ENCODE peak calls at places on chromosomes 1 and 21, in four cellular contexts. M is IMR-90, V is ovary, A is foreskin fibroblast. S is an unnamed sample.
A peak's percentile ranks its signal among the peaks of the same experiment; 100 is the strongest.

GRCh38 chr1:4656533-4657140 is 2.2 kb downstream of the AJAP1 start:
- DNase-seq in M (no peak), V (peak; percentile 47), A (no peak), S (no peak)

GRCh38 chr1:153548722-153549695 is at the start of gene S100A3:
- DNase-seq in M (peak; percentile 91), A (peak; percentile 96), V (peak; percentile 67), S (peak; percentile 65)

GRCh38 chr1:74690909-74691308 is 17.3 kb upstream of the ERICH3 start:
- DNase-seq in V (no peak), A (no peak), M (no peak), S (no peak)

GRCh38 chr21:33949516-33950424 is 34.2 kb upstream of the ATP5PO start:
- DNase-seq in V (no peak), M (no peak), A (no peak), S (no peak)

GRCh38 chr1:232335751-232336274 is 294.1 kb downstream of the SIPA1L2 start:
- DNase-seq in A (no peak), M (no peak), V (no peak), S (no peak)

GRCh38 chr1:58909162-58909560 is 125.3 kb upstream of the JUN start:
- DNase-seq in M (peak; percentile 84), V (no peak), A (peak; percentile 91), S (peak; percentile 52)

GRCh38 chr21:41677671-41678015 is 89.2 kb downstream of the RIPK4 start:
- DNase-seq in V (no peak), M (no peak), A (no peak), S (no peak)

GRCh38 chr1:97901017-97901658 is 19.7 kb downstream of the DPYD start:
- DNase-seq in A (peak; percentile 71), V (no peak), M (peak; percentile 61), S (no peak)

GRCh38 chr1:31509124-31510072 is 66.9 kb upstream of the TINAGL1 start:
- DNase-seq in M (no peak), V (no peak), A (no peak), S (no peak)

GRCh38 chr21:17679002-17679600 is 66.4 kb upstream of the BTG3 start:
- DNase-seq in A (peak; percentile 66), M (peak; percentile 71), V (no peak), S (peak; percentile 41)

GRCh38 chr1:9183898-9184297 is 50.7 kb upstream of the H6PD start:
- DNase-seq in A (peak; percentile 35), V (no peak), M (no peak), S (no peak)

GRCh38 chr1:220278991-220279390 is 6.7 kb upstream of the RAB3GAP2 start:
- DNase-seq in V (no peak), A (no peak), M (peak; percentile 56), S (no peak)

GRCh38 chr1:228368801-228369607 is 37.6 kb downstream of the TRIM11 start:
- DNase-seq in M (peak; percentile 28), A (no peak), V (peak; percentile 36), S (no peak)

GRCh38 chr1:228369608-228370438 is 36.8 kb downstream of the TRIM11 start:
- DNase-seq in M (no peak), V (no peak), A (no peak), S (no peak)

GRCh38 chr1:228366851-228367741 is 39.5 kb downstream of the TRIM11 start:
- DNase-seq in A (no peak), V (peak; percentile 47), M (no peak), S (no peak)

GRCh38 chr1:228366062-228366850 is 40.4 kb downstream of the TRIM11 start:
- DNase-seq in A (no peak), M (no peak), V (no peak), S (no peak)

DNA sequence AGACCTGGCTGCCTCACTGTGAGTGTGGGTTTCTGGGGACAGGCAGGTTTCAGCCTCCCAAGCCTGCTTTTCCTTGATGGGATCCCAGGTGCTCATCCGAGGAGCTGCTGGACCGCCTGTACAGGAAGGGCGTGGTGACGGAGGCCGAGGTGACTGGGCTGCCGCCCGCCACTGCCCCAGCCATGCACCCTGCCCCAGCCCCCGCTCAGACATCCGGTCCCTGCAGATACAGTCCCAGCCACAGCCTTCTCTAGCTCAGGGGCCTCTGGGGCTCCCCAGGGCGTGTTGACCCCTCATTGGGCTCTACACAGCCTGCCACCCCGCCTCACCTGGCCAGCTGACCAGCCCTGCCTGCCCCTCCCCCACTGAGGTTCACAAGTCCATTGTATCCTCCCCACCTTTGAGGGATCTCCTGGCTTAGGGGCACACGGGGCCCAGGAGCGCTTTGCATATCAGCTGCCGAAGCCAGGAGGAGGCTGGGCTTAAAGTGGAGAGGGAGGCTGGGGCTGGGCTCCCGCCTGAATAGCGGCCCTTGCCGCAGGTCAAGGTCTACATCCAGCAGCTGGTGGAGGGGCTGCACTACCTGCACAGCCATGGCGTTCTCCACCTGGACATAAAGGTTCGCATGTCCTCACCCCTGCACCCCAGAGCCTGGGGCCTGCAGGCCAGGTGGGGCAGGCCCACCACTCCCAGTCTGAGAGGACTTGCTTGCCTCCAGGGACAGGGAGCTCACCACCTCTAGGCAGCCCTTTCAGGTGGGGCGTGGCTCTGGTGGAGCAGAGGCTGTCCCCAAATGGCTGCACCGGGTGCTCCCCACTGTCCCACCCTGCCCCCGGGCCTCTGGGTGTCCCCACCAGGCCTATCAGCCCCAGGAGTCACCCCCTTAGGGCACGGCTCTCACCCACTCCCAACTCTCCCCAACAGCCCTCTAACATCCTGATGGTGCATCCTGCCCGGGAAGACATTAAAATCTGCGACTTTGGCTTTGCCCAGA is 38.5 kb downstream of the TRIM11 start:
- DNase-seq in M (no peak), V (peak; percentile 48), A (no peak), S (no peak)
- H3K4me3 ChIP-seq in M (no peak overlapping the region), V (no peak overlapping the region), A (no peak overlapping the region), S (no peak overlapping the region)

DNA sequence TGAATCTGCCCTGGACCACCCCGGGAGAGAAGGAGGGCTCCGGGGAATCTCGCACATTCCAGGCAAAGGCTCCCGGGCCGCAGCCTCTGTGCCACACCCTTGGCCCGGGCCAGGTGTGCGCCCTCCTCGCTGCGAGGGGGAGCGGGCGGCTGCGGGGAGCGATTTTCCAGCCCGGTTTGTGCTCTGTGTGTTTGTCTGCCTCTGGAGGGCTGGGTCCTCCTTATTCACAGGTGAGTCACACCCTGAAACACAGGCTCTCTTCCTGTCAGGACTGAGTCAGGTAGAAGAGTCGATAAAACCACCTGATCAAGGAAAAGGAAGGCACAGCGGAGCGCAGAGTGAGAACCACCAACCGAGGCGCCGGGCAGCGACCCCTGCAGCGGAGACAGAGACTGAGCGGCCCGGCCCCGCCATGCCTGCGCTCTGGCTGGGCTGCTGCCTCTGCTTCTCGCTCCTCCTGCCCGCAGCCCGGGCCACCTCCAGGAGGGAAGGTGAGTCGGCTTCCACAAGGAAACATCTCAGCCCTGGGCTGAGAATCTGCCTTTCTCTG is at the start of gene LAMC2:
- DNase-seq in V (peak; percentile 68), M (peak; percentile 52), A (no peak), S (no peak)
- H3K4me3 ChIP-seq in V (peak within 1 kb of the TSS; percentile 25), M (no peak within 1 kb of the TSS), A (no peak within 1 kb of the TSS), S (peak within 1 kb of the TSS; percentile 29)

GRCh38 chr1:167554028-167554779 is 642 bp upstream of the CREG1 start:
- DNase-seq in A (no peak), V (no peak), M (no peak), S (no peak)

GRCh38 chr1:167551359-167551758 is 2.2 kb downstream of the CREG1 start:
- DNase-seq in M (no peak), V (no peak), A (no peak), S (no peak)

GRCh38 chr1:167548059-167548932 is 5.3 kb downstream of the CREG1 start:
- DNase-seq in V (no peak), A (peak; percentile 35), M (peak; percentile 53), S (peak; percentile 46)

GRCh38 chr1:167555971-167556714 is 2.6 kb upstream of the CREG1 start:
- DNase-seq in V (peak; percentile 78), A (peak; percentile 82), M (peak; percentile 67), S (no peak)

GRCh38 chr1:167553136-167554027 is at the start of gene CREG1:
- DNase-seq in V (peak; percentile 94), A (peak; percentile 97), M (peak; percentile 78), S (peak; percentile 77)
- H3K4me3 ChIP-seq in V (peak within 1 kb of the TSS; percentile 77), A (peak within 1 kb of the TSS; percentile 50), M (peak within 1 kb of the TSS; percentile 80), S (peak within 1 kb of the TSS; percentile 65)

GRCh38 chr1:236159704-236160539 is 17.6 kb downstream of the GPR137B start:
- DNase-seq in M (no peak), A (no peak), V (no peak), S (no peak)
- H3K4me3 ChIP-seq in M (no peak overlapping the region), A (no peak overlapping the region), V (no peak overlapping the region), S (no peak overlapping the region)

DNA sequence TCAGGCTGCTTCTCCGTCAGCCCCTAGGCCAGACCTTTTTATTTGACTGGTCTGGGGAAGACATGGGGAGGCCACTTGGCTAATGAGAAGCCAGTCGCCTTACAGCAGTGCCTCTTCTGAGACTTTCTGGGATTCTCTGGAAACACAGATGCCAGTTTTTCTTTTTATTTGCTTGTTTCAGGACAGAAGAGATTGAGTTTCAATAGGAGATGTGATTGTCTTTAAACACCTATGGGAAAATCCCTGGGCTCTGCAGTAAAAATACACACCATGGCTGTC is 15.4 kb upstream of the BTG2 start:
- DNase-seq in V (no peak), M (no peak), A (no peak), S (no peak)
- H3K4me3 ChIP-seq in V (no peak overlapping the region), M (no peak overlapping the region), A (no peak overlapping the region), S (no peak overlapping the region)

DNA sequence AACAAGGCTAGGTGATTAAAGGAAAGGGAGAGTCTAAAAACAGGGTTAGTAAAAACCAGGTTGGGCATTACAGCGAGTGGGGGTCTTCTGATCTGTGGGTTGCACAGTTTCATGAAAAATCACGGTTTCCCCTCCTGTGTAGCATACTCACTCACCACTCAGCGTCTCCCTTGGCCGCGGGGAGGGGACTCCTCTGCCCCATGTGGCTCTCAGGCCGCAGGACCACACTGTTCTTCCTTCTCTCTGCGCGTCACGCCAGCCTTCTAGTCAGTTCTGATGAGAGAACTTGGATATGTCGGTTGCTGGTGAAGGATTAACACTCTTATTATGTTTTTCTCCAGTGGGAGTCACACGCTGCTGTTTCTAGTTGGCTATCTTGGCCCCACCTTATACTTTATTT is 254.6 kb upstream of the LRRC7 start:
- DNase-seq in A (no peak), M (no peak), V (no peak), S (no peak)
- H3K4me3 ChIP-seq in A (no peak overlapping the region), M (no peak overlapping the region), V (no peak overlapping the region), S (no peak overlapping the region)

DNA sequence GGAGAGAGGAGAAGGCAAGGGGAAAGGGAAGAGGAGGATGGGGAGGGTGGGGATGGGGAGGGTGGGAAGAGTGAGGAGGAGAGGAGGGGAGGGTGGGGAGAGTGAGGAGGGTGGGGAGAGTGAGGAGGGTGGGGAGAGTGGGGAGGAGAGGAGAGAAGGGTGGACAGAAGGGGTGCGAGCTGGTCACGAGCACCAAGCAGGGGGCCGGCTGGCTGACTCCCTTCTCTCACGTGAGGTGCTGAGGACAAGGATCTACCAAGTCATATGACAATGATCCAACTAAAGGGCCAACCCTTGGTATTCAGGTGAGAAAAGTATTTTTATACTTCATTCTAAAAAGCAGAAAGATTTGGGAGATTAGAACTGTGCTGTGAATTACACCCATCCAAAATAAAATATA is 51.8 kb downstream of the COQ8A start:
- DNase-seq in V (no peak), M (no peak), A (no peak), S (no peak)
- H3K4me3 ChIP-seq in V (no peak overlapping the region), M (no peak overlapping the region), A (no peak overlapping the region), S (no peak overlapping the region)

DNA sequence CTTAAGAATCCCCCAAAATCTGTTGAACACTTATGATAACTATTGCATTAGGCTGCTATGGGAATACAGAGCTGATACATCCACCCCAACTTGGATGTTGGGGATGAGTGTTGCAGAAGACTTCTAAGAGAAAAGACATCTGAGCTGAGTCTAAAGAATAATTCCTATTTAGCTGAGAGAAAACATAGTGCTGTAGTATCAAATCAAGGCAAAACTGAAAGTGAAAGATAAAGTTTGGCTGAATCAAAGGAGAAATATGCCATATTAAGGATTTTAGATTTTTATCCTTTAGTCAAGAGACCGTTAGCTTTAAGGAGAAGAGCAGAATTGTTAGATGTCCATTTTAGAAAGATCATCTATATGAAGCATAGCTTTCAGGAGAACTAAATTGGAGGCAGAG is 726.9 kb upstream of the PTBP2 start:
- DNase-seq in M (no peak), A (peak; percentile 4), V (no peak), S (no peak)
- H3K4me3 ChIP-seq in M (no peak overlapping the region), A (peak overlapping the region; percentile 1), V (no peak overlapping the region), S (no peak overlapping the region)

S was measured in skeletal muscle cell.